ENCODE peak calls at places on chromosome 2, in four cellular contexts. X is K562, L is GM12891, O is GM12878. P is an unnamed sample.

GRCh38 chr2:144331652-144332355 is 188.1 kb downstream of the ZEB2 start:
- DNase-seq in O (no peak), X (peak), L (peak), P (peak)

GRCh38 chr2:37156071-37156856 is 516 bp downstream of the EIF2AK2 start:
- DNase-seq in L (no peak), O (no peak), X (no peak), P (peak)

GRCh38 chr2:133605031-133605773 is 36.9 kb upstream of the NCKAP5 start:
- DNase-seq in X (no peak), L (no peak), O (no peak), P (no peak)

GRCh38 chr2:15619938-15620337 is 28.3 kb downstream of the DDX1 start:
- DNase-seq in O (no peak), X (no peak), L (no peak), P (no peak)

GRCh38 chr2:19900536-19901200 is 1.1 kb downstream of the TTC32 start:
- DNase-seq in X (no peak), O (no peak), L (no peak), P (peak)

GRCh38 chr2:41488854-41489253 is 559.0 kb upstream of the PKDCC start:
- DNase-seq in X (no peak), L (no peak), O (no peak), P (no peak)

GRCh38 chr2:223459328-223459939 is 142.7 kb downstream of the SCG2 start:
- DNase-seq in X (peak), O (no peak), L (no peak), P (no peak)

GRCh38 chr2:220006152-220006551 is 378.7 kb downstream of the SLC4A3 start:
- DNase-seq in L (no peak), X (no peak), O (no peak), P (no peak)

GRCh38 chr2:210956101-210956500 is 399.7 kb downstream of the CPS1 start:
- DNase-seq in X (no peak), L (no peak), O (no peak), P (no peak)

GRCh38 chr2:23489471-23490400 is 104.8 kb downstream of the KLHL29 start:
- DNase-seq in O (no peak), X (no peak), L (no peak), P (no peak)

GRCh38 chr2:20604957-20605381 is 45.9 kb downstream of the HS1BP3 start:
- DNase-seq in X (no peak), L (no peak), O (no peak), P (no peak)

GRCh38 chr2:236352761-236353593 is 88.8 kb upstream of the ASB18 start:
- DNase-seq in L (no peak), X (peak), O (no peak), P (no peak)

GRCh38 chr2:7795358-7796199 is 878.4 kb downstream of the RNF144A start:
- DNase-seq in O (no peak), L (no peak), X (no peak), P (peak)

GRCh38 chr2:52416340-52416739 is 1351.3 kb upstream of the CHAC2 start:
- DNase-seq in L (no peak), O (no peak), X (no peak), P (no peak)

GRCh38 chr2:154710685-154711084 is 12.2 kb downstream of the KCNJ3 start:
- DNase-seq in O (no peak), L (no peak), X (no peak), P (no peak)

GRCh38 chr2:99666256-99666655 is 176.4 kb upstream of the REV1 start:
- DNase-seq in X (no peak), L (no peak), O (no peak), P (no peak)

GRCh38 chr2:134173338-134174016 is 80.4 kb upstream of the MGAT5 start:
- DNase-seq in L (no peak), O (no peak), X (no peak), P (no peak)

GRCh38 chr2:215430528-215431187 is 5.2 kb downstream of the FN1 start:
- DNase-seq in X (no peak), O (no peak), L (no peak), P (no peak)

GRCh38 chr2:223101340-223102039 is 49.5 kb downstream of the KCNE4 start:
- DNase-seq in L (no peak), O (peak), X (peak), P (peak)

GRCh38 chr2:66575625-66576371 is 140.9 kb downstream of the MEIS1 start:
- DNase-seq in X (peak), L (no peak), O (no peak), P (no peak)

GRCh38 chr2:220504890-220505564 is 877.6 kb downstream of the SLC4A3 start:
- DNase-seq in X (no peak), L (no peak), O (no peak), P (no peak)

DNA sequence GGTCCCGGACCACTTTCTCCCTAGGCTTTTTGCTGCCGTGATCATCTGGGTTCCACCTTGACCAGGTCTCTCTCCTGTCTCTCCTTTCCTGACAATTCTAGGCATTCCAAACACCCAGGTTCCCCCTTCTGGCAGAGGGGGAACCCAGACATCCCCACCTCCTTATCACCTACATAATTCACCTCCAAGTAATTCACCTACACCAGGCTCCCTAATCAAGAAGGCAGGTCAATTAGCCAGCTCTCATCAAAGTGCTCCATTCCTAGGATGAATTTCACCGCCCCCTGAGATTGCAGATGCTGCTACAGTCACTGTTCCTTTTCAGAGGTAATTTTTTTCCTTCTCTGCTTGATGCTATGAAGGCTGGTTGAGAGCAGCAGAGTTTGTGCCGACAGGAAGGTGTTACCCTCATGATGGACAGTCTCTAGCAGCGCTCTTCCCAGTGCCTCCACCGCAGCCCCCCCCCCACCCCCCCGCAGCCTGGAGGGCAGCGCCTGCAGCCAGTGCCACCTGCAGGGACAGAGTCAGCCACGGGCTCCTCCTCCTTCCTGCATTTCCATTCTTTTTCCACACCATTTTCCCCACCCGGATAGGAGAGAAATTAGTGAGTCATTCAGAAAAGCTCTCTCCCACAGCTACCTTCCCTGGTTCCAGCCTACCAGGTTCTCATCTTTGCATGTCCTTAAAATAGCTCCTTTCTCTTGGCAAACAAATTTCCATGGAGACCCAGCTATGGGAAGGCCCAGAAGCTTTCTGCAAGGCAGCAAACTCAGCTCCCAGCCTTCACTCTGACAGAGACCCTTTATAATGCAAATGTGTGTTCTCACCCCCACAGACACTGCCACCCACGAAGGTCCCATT is 42.1 kb upstream of the ATG16L1 start:
- DNase-seq in L (no peak), O (no peak), X (peak), P (no peak)
- TF ChIP-seq SPI1 in L (no peak), O (no peak), X (no peak), P (no peak)

DNA sequence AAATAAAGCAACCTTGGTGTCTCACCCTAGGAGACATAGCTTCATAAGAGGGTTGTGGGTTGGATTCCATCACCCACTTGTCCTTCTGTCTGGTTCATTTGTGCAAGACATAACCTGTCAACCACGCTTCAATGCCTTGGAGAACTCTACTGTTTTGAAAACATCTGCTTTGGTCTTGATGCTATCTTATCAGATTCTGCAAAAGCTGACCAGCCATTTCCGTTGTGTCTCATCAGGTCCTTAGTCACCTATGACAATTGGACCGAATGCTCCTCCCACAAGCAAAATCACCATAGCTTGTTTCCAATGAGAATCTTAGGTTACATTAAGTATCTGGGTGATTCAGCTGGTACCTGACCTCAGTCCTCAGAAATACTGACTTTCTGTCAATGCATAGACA is 35.4 kb downstream of the STAT4 start:
- DNase-seq in X (no peak), L (no peak), O (peak), P (no peak)
- TF ChIP-seq SPI1 in X (no peak), L (no peak), O (no peak), P (no peak)

GRCh38 chr2:80153768-80154167 is 150.8 kb downstream of the LRRTM1 start:
- DNase-seq in O (no peak), L (no peak), X (no peak), P (no peak)

GRCh38 chr2:80149991-80150390 is 154.6 kb downstream of the LRRTM1 start:
- DNase-seq in X (no peak), O (no peak), L (no peak), P (no peak)

GRCh38 chr2:80153151-80153550 is 151.4 kb downstream of the LRRTM1 start:
- DNase-seq in O (no peak), L (no peak), X (no peak), P (no peak)

GRCh38 chr2:80151248-80151647 is 153.3 kb downstream of the LRRTM1 start:
- DNase-seq in L (no peak), O (no peak), X (no peak), P (no peak)

GRCh38 chr2:80151651-80152050 is 152.9 kb downstream of the LRRTM1 start:
- DNase-seq in O (no peak), X (no peak), L (no peak), P (no peak)
- TF ChIP-seq SPI1 in O (no peak), X (no peak), L (no peak), P (no peak)

GRCh38 chr2:128594273-128594910 is 275.7 kb upstream of the HS6ST1 start:
- DNase-seq in X (no peak), O (no peak), L (no peak), P (no peak)
- TF ChIP-seq SPI1 in X (no peak), O (no peak), L (no peak), P (no peak)

GRCh38 chr2:233250568-233250967 is 905 bp upstream of the ATG16L1 start:
- DNase-seq in L (no peak), X (no peak), O (no peak), P (no peak)

GRCh38 chr2:233250985-233251305 is 528 bp upstream of the ATG16L1 start:
- DNase-seq in O (no peak), X (no peak), L (no peak), P (no peak)

GRCh38 chr2:233255151-233255550 is 3.7 kb downstream of the ATG16L1 start:
- DNase-seq in L (no peak), X (no peak), O (no peak), P (no peak)

GRCh38 chr2:233251306-233252116 is at the start of gene ATG16L1:
- DNase-seq in X (peak), L (peak), O (peak), P (peak)

DNA sequence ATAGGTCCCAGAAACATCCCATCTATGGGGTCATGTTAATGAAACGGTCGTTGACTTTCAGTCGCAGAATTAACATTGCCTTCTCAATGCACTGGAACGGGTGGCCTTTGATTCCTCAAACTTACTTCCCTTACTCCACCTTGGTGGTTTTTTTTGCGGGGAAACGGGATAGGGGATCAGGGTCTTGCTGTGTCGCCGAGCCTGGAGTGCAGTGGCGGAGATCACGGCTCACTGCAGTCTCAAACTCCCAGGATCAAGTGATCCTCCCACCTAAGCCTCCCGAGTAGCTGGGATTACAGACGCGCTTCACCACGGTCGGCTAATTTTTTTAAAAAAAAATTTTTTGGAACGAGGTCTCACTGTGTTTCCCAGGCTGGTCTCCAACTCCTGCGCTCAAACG is 754 bp downstream of the ATG16L1 start:
- DNase-seq in X (no peak), L (no peak), O (no peak), P (no peak)
- TF ChIP-seq SPI1 in X (no peak), L (no peak), O (no peak), P (no peak)

GRCh38 chr2:79862756-79863155 is 349.9 kb downstream of the CTNNA2 start:
- DNase-seq in O (no peak), L (no peak), X (no peak), P (no peak)

GRCh38 chr2:79857888-79858287 is 345.0 kb downstream of the CTNNA2 start:
- DNase-seq in L (no peak), X (no peak), O (no peak), P (no peak)

GRCh38 chr2:79855264-79856006 is 342.6 kb downstream of the CTNNA2 start:
- DNase-seq in X (no peak), O (no peak), L (no peak), P (no peak)

GRCh38 chr2:79861059-79861374 is 348.2 kb downstream of the CTNNA2 start:
- DNase-seq in X (no peak), L (no peak), O (no peak), P (no peak)

DNA sequence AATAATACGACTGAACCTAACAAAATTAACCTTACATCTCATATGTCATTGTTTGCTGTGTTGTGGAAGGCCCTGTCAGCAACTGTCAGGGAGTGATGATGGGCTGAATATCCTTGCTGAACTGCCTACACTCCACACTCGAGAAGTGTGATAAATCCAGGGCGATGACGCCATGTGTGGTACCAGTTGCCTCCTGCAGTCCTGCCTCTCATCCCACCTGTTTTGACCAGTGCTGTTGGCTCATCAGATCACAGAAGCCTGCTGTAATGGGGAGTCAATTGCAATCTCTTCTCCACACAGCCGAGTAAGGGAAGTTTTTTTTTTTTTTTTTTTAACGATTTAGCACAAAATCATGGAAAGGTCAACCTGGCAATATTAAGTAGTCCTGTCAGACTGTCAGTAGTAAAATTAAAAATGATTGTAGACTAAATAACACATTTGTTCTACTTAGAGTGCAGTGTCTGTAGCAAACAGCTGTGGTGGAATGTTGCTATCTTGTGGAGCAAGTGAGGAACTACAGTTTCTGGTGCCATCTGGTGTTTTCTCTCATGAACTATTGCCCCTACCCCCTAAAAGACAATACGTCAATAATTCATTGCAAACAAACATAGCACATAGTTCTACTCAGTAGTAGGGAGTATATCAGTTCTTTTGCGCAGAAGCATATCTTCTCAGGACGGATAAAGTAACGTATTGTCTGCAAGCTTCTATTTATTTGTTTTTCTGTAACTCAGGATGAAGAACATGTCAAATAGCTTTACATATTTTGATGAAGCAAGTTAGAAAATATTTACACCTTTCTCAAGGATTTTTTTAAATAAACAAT is 347.6 kb downstream of the CTNNA2 start:
- DNase-seq in O (no peak), X (peak), L (no peak), P (peak)
- TF ChIP-seq SPI1 in O (no peak), X (no peak), L (no peak), P (no peak)

DNA sequence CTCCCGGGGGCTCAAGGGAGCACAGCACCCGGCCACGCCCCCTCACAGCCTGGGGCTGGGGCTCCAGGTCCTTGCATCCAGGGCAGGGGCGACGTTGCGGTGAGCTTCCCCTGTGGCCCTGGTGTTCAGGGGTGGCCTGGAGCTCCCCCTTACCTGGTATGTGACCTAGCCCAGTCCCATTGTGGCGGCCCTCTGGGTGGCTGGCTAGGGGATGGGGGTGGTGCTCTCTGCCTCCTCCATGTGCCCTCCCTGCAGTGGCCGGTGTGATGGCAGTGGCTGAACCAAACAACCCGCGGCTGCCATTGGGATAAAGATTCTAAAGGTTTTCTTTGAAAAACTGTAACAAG is 288.3 kb downstream of the RDH14 start:
- DNase-seq in X (no peak), O (no peak), L (no peak), P (no peak)
- TF ChIP-seq SPI1 in X (no peak), O (no peak), L (no peak), P (no peak)